ENCODE peak calls at places on chromosome 15, in four cellular contexts. H, C, W and O are unnamed samples.

GRCh38 chr15:92069308-92070244 is 216.1 kb downstream of the SLCO3A1 start:
- DNase-seq in H (no peak), C (no peak), W (peak; percentile 80), O (peak; percentile 69)

GRCh38 chr15:80967451-80967850 is 22.2 kb downstream of the MESD start:
- DNase-seq in H (no peak), C (no peak), W (peak; percentile 76), O (no peak)

GRCh38 chr15:88954431-88955277 is 41.5 kb upstream of the MFGE8 start:
- DNase-seq in H (no peak), C (no peak), W (no peak), O (no peak)

GRCh38 chr15:70533931-70534742 is 229.2 kb downstream of the UACA start:
- DNase-seq in H (no peak), C (no peak), W (no peak), O (no peak)

GRCh38 chr15:69629631-69630161 is 177.1 kb downstream of the RPLP1 start:
- DNase-seq in H (no peak), C (no peak), W (no peak), O (peak; percentile 69)

GRCh38 chr15:38253448-38253847 is 812 bp downstream of the SPRED1 start:
- DNase-seq in H (no peak), C (no peak), W (peak; percentile 75), O (no peak)

GRCh38 chr15:37204698-37205097 is 104.3 kb upstream of the MEIS2 start:
- DNase-seq in H (no peak), C (no peak), W (no peak), O (no peak)

GRCh38 chr15:57129064-57129463 is 210.6 kb downstream of the TCF12 start:
- DNase-seq in H (no peak), C (no peak), W (no peak), O (no peak)

GRCh38 chr15:39663684-39664083 is 82.8 kb downstream of the THBS1 start:
- DNase-seq in H (no peak), C (no peak), W (peak; percentile 17), O (no peak)

GRCh38 chr15:52139599-52140462 is 27.3 kb upstream of the BCL2L10 start:
- DNase-seq in H (peak; percentile 77), C (peak; percentile 74), W (peak; percentile 62), O (peak; percentile 95)

GRCh38 chr15:43251863-43252241 is 14.9 kb downstream of the TGM5 start:
- DNase-seq in H (no peak), C (no peak), W (no peak), O (no peak)

GRCh38 chr15:101091080-101092017 is 160.5 kb downstream of the CHSY1 start:
- DNase-seq in H (peak; percentile 90), C (peak; percentile 55), W (peak; percentile 77), O (no peak)

GRCh38 chr15:22918056-22918455 is 62.1 kb downstream of the CYFIP1 start:
- DNase-seq in H (no peak), C (no peak), W (peak; percentile 45), O (no peak)

GRCh38 chr15:80669599-80670273 is 25.4 kb upstream of the ABHD17C start:
- DNase-seq in H (no peak), C (no peak), W (peak; percentile 70), O (no peak)

GRCh38 chr15:81516461-81516860 is 142.4 kb upstream of the TMC3 start:
- DNase-seq in H (no peak), C (no peak), W (peak; percentile 77), O (peak; percentile 19)

GRCh38 chr15:43312378-43312777 is 18.0 kb downstream of the LCMT2 start:
- DNase-seq in H (no peak), C (no peak), W (no peak), O (no peak)

GRCh38 chr15:34609102-34609501 is 25.7 kb upstream of the GOLGA8B start:
- DNase-seq in H (no peak), C (no peak), W (no peak), O (no peak)

GRCh38 chr15:20356444-20357138 is 185.0 kb downstream of the GOLGA6L6 start:
- DNase-seq in H (peak; percentile 49), C (no peak), W (no peak), O (no peak)

GRCh38 chr15:65525622-65526021 is 4.6 kb upstream of the HACD3 start:
- DNase-seq in H (peak; percentile 28), C (no peak), W (no peak), O (no peak)

GRCh38 chr15:88814393-88814792 is 11.2 kb downstream of the ACAN start:
- DNase-seq in H (no peak), C (no peak), W (no peak), O (no peak)

GRCh38 chr15:78502641-78503040 is 4.7 kb upstream of the HYKK start:
- DNase-seq in H (no peak), C (no peak), W (no peak), O (no peak)

GRCh38 chr15:78509726-78510312 is 2.4 kb downstream of the HYKK start:
- DNase-seq in H (no peak), C (no peak), W (no peak), O (no peak)

GRCh38 chr15:78508272-78508671 is 895 bp downstream of the HYKK start:
- DNase-seq in H (no peak), C (no peak), W (no peak), O (no peak)

GRCh38 chr15:78507831-78508160 is 419 bp downstream of the HYKK start:
- DNase-seq in H (no peak), C (no peak), W (no peak), O (no peak)

DNA sequence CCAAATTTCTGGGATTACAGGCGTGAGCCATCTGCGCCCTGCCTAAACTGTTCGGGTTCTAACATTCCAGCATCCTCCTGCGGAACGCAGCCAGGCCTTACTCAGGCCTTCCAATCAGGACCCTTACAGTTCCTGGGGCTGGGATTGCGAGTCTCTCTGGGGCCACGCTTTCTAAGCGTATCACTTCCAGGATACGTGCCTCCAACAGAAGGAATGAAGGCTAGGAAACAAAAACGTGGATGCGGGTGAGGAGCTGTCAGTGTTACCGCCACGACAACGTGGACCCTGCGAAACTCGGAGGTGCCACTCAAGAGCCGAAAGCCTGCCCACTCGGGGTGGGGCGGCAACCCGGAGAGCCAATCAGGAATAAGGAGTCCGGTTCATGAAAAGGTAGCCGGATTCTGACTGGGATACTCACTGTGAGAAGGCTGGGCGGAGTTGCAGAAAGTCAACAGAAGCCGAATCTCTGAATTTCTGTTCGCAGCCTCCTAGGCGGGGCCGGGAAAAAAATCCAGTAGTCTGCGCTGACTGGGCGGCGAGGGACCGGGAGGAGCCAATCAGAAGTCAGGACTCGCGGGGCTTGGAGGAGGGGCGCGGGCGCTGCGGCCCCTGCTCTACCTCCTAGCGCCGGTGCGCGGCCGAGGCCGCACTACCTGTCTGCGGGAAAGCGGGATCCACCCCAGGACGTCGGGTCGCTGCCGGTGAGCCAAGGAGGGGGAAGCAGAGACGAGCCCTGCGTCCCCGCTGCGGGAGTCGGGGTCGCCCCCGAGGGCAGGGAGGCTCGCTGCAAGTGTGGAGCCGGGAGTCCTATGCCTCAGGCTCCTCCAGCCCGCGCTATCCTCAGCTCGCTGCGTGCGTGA is at the start of gene HYKK:
- DNase-seq in H (peak; percentile 93), C (peak; percentile 77), W (peak; percentile 96), O (peak; percentile 97)
- TF ChIP-seq POLR2A in H (no peak), C (no peak), W (no peak), O (no peak)

GRCh38 chr15:90103669-90104329 is 1.5 kb upstream of the IDH2 start:
- DNase-seq in H (no peak), C (no peak), W (no peak), O (no peak)

GRCh38 chr15:90104551-90104950 is 2.3 kb upstream of the IDH2 start:
- DNase-seq in H (no peak), C (no peak), W (no peak), O (no peak)

GRCh38 chr15:90099868-90100854 is 2.1 kb downstream of the IDH2 start:
- DNase-seq in H (peak; percentile 64), C (peak; percentile 46), W (peak; percentile 53), O (peak; percentile 87)

GRCh38 chr15:90101130-90101968 is 919 bp downstream of the IDH2 start:
- DNase-seq in H (peak; percentile 48), C (no peak), W (no peak), O (peak; percentile 89)

GRCh38 chr15:90101969-90102890 is at the start of gene IDH2:
- DNase-seq in H (peak; percentile 79), C (peak; percentile 50), W (peak; percentile 79), O (no peak)
- TF ChIP-seq POLR2A in H (peak; percentile 73), C (peak; percentile 81), W (peak; percentile 93), O (no peak)

DNA sequence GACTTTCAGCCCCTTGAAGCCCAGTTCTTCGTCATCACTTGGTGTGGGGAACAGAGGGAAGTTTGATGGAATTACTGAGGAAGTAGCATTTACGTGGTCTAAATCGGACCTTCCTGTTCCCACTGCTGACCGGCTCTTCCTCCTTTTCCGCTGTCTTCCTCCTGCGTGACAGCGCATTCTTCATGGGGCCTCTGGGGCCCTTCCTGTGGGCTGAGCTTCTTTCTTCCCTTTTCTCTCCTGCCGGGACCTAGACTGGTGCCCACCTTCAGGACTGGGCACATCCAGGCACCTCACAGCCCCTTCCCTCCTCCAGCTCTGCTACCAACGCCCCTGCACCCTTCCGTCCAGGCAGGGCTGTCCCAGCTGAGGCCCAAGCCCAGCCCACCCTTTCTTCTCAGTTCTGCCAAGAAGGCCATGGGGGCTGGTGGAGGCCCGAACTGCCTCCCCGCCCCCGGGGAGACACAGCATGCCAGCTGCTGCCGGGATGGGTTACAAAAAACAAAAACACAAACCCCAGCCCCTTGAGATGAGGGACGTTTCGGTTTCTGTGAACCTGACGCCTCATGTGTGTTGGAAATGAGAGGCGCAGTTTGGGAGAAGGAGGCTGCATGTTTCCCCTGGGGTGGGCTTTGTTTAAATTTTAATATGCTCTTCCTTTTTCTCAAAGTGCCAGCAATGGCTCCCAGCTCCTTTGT is 19.1 kb downstream of the ZNF710 start:
- DNase-seq in H (no peak), C (no peak), W (no peak), O (no peak)
- TF ChIP-seq POLR2A in H (no peak), C (no peak), W (no peak), O (no peak)

GRCh38 chr15:98647026-98647773 is 1.1 kb upstream of the IGF1R start:
- DNase-seq in H (peak; percentile 81), C (peak; percentile 33), W (peak; percentile 43), O (peak; percentile 41)
- TF ChIP-seq POLR2A in H (no peak), C (no peak), W (no peak), O (no peak)

GRCh38 chr15:74540761-74541493 is at the start of gene ARID3B:
- DNase-seq in H (peak; percentile 98), C (peak; percentile 95), W (peak; percentile 98), O (peak; percentile 99)
- TF ChIP-seq POLR2A in H (no peak), C (no peak), W (peak; percentile 95), O (no peak)

DNA sequence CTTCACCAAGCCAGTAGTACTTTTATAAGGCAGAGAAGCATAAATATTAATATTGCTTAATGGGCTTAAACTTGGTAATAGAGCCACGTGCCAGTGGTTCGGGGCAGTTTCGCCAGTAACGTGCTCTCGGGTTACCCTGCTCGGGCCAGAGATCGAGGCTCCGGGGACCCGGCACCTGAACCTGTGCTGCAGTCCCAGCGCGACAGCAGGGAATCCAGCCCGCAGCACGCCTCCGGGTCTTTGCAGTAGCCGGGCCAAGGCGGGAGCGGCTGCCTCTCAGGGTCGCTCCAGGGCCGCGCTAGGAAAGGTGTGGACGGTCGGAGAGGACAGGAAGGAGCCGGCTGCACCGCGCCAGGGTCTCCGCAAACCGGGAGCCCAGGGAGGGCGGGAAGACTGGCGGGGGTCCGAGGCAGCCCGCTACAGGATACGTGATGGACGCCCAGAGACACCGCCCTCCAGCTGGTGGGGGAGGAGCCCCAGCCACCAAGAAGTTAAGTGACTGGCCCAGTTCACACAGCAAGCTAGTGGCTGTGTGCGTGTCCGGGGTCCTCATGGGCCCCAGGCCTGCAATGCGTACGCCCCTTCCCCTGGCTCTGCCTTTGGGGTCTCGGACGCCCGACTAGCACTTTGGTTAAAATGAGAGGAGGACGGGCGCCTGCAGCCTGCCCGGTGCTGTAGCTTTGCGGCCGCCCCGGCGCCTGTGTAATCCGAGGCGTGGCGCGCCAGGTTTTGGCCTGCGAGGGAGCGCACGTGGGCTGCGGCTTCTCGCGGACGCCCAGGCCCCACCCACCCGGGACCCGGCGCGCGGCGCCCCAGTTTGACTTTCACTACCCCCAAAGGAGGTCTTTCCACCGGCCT is 1.2 kb upstream of the PDE8A start:
- DNase-seq in H (peak; percentile 85), C (peak; percentile 72), W (peak; percentile 74), O (peak; percentile 78)
- TF ChIP-seq POLR2A in H (peak; percentile 37), C (peak; percentile 59), W (peak; percentile 81), O (no peak)